ENCODE peak calls at places on chromosomes 3 and 15, in seven cellular contexts. F is cardiac muscle cell, G is neuronal stem cell, R is right lobe of liver, O is left lung, E is foreskin keratinocyte, L is suprapubic skin. Q is an unnamed sample.

GRCh38 chr15:22944651-22945050 is 35.5 kb downstream of the CYFIP1 start:
- DNase-seq in F (no peak), L (no peak), O (no peak), G (no peak), E (no peak), R (no peak), Q (no peak)

GRCh38 chr15:27059610-27060202 is 88.7 kb downstream of the GABRG3 start:
- DNase-seq in O (no peak), F (peak; percentile 40), G (peak; percentile 38), R (no peak), E (no peak), L (no peak), Q (no peak)

GRCh38 chr3:73086071-73086494 is 24.6 kb downstream of the EBLN2 start:
- DNase-seq in G (peak; percentile 35), E (no peak), R (peak; percentile 37), O (no peak), F (peak; percentile 59), L (no peak), Q (peak; percentile 33)

GRCh38 chr3:184336484-184337230 is 743 bp upstream of the FAM131A start:
- DNase-seq in R (no peak), O (peak; percentile 72), E (peak; percentile 18), F (peak; percentile 69), G (no peak), L (no peak), Q (no peak)

GRCh38 chr15:90603893-90604292 is 74.2 kb downstream of the CRTC3 start:
- DNase-seq in O (peak; percentile 81), R (no peak), E (no peak), G (no peak), F (peak; percentile 46), L (no peak), Q (no peak)

GRCh38 chr3:135887220-135887619 is 78.3 kb upstream of the PPP2R3A start:
- DNase-seq in R (no peak), F (no peak), O (no peak), G (no peak), E (peak; percentile 71), L (no peak), Q (no peak)

GRCh38 chr3:16132926-16133325 is 41.6 kb upstream of the GALNT15 start:
- DNase-seq in L (no peak), G (no peak), F (peak; percentile 87), R (no peak), E (no peak), O (no peak), Q (no peak)

GRCh38 chr3:150727653-150728502 is 24.2 kb upstream of the ERICH6 start:
- DNase-seq in G (no peak), F (no peak), R (peak; percentile 59), O (no peak), E (no peak), L (no peak), Q (no peak)

GRCh38 chr15:60633426-60633968 is 154.6 kb upstream of the ICE2 start:
- DNase-seq in G (no peak), F (no peak), O (no peak), L (no peak), R (no peak), E (no peak), Q (no peak)

GRCh38 chr15:72229076-72229946 is 1.7 kb downstream of the PKM start:
- DNase-seq in O (no peak), L (no peak), R (no peak), G (no peak), E (no peak), F (peak; percentile 58), Q (peak; percentile 43)

GRCh38 chr3:97993526-97993925 is 21.3 kb upstream of the RIOX2 start:
- DNase-seq in G (no peak), E (no peak), R (no peak), F (no peak), O (no peak), L (no peak), Q (no peak)

GRCh38 chr15:79179108-79179561 is 88.6 kb upstream of the RASGRF1 start:
- DNase-seq in L (peak; percentile 43), G (no peak), E (peak; percentile 16), R (no peak), O (no peak), F (peak; percentile 18), Q (no peak)

GRCh38 chr3:174758943-174759342 is 100.2 kb upstream of the NAALADL2 start:
- DNase-seq in G (no peak), F (no peak), E (no peak), L (no peak), O (no peak), R (no peak), Q (no peak)

GRCh38 chr3:114659109-114660081 is 365.6 kb downstream of the TIGIT start:
- DNase-seq in G (no peak), R (no peak), E (no peak), O (no peak), F (peak; percentile 27), L (no peak), Q (no peak)

GRCh38 chr15:72487070-72487797 is 13.1 kb downstream of the ARIH1 start:
- DNase-seq in R (no peak), G (no peak), E (no peak), O (no peak), F (peak; percentile 18), L (no peak), Q (no peak)

GRCh38 chr15:37106490-37107001 is 6.2 kb upstream of the MEIS2 start:
- DNase-seq in F (peak; percentile 79), L (no peak), G (peak; percentile 69), O (no peak), E (no peak), R (no peak), Q (no peak)
- H3K27me3 ChIP-seq in F (no peaks in the 10 kb centered on the region), L (peaks cover 47% of the 10 kb centered on the region), G (peaks cover 40% of the 10 kb centered on the region), O (peaks cover 61% of the 10 kb centered on the region), E (peaks cover 96% of the 10 kb centered on the region), R (peaks cover 17% of the 10 kb centered on the region), Q (peaks cover 59% of the 10 kb centered on the region)

GRCh38 chr3:17232442-17232841 is 347.7 kb downstream of the PLCL2 start:
- DNase-seq in E (no peak), O (no peak), R (no peak), F (no peak), G (no peak), L (no peak), Q (no peak)
- H3K27me3 ChIP-seq in E (no peaks in the 10 kb centered on the region), O (no peaks in the 10 kb centered on the region), R (no peaks in the 10 kb centered on the region), F (no peaks in the 10 kb centered on the region), G (no peaks in the 10 kb centered on the region), L (no peaks in the 10 kb centered on the region), Q (no peaks in the 10 kb centered on the region)

GRCh38 chr15:67836134-67836455 is 3.8 kb downstream of the RNU6-1 start:
- DNase-seq in O (no peak), F (no peak), R (no peak), G (no peak), E (no peak), L (peak; percentile 60), Q (no peak)

GRCh38 chr15:67834249-67834592 is 5.6 kb downstream of the RNU6-1 start:
- DNase-seq in L (no peak), G (no peak), E (no peak), R (no peak), O (no peak), F (no peak), Q (no peak)

GRCh38 chr15:67835349-67836133 is 4.3 kb downstream of the RNU6-1 start:
- DNase-seq in G (no peak), R (no peak), F (no peak), O (peak; percentile 88), L (peak; percentile 65), E (no peak), Q (no peak)

GRCh38 chr15:67833504-67834248 is 6.2 kb downstream of the RNU6-1 start:
- DNase-seq in L (peak; percentile 63), E (no peak), R (no peak), G (no peak), F (peak; percentile 47), O (peak; percentile 81), Q (peak; percentile 39)

DNA sequence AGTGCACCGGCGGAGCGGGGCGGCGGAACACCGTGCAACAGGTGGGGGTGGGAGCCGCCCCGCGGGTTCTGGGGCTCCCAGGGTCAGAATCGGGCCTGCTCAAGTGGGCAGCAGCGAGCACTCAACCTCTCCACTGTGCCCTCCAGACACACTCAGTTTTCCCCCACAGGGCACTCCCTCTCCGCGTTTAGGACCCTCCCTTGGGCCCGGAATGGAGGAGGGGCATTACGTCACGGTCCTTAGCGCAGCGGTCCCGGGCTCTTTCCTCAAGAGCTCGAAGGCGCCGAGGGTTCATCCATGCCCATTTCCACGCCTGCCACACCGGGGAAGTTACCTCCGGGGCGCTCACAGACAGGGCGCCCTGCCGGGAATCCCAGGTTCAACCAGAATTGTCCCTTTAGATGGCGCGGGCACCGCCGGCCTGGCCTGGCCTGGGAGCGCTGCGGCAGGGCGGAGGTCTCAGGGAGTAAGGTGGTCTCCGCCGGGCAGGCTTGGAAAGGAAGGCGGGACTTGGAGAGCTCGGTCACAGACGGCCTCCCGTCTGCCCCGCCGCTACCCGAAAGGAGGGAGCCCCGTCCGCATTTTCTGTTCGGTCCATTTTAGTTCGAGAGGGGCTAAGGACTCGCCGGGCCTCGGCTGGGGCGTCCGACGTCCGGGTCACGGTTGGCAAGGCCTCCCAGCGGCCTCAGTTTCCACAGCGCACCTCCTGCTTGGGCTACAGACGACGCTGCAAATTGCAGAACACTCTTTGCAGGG is 5.1 kb downstream of the RNU6-1 start:
- DNase-seq in L (peak; percentile 70), F (no peak), R (no peak), G (no peak), O (peak; percentile 83), E (no peak), Q (peak; percentile 28)
- H3K27me3 ChIP-seq in L (peaks cover 64% of the 10 kb centered on the region), F (peaks cover 93% of the 10 kb centered on the region), R (peaks cover 43% of the 10 kb centered on the region), G (peaks cover 88% of the 10 kb centered on the region), O (peaks cover 64% of the 10 kb centered on the region), E (peaks cover 87% of the 10 kb centered on the region), Q (peaks cover 48% of the 10 kb centered on the region)

GRCh38 chr3:172446198-172446597 is 2.1 kb downstream of the GHSR start:
- DNase-seq in O (no peak), R (no peak), G (no peak), F (no peak), L (no peak), E (no peak), Q (no peak)

GRCh38 chr3:172447611-172448579 is at the start of gene GHSR:
- DNase-seq in O (peak; percentile 75), L (no peak), R (no peak), G (no peak), E (no peak), F (no peak), Q (no peak)

GRCh38 chr3:172454180-172454579 is 5.9 kb upstream of the GHSR start:
- DNase-seq in G (no peak), O (no peak), E (no peak), R (no peak), F (no peak), L (no peak), Q (no peak)

GRCh38 chr3:172449468-172450149 is 1.4 kb upstream of the GHSR start:
- DNase-seq in L (no peak), G (peak; percentile 65), R (peak; percentile 34), E (no peak), F (peak; percentile 56), O (peak; percentile 71), Q (no peak)

DNA sequence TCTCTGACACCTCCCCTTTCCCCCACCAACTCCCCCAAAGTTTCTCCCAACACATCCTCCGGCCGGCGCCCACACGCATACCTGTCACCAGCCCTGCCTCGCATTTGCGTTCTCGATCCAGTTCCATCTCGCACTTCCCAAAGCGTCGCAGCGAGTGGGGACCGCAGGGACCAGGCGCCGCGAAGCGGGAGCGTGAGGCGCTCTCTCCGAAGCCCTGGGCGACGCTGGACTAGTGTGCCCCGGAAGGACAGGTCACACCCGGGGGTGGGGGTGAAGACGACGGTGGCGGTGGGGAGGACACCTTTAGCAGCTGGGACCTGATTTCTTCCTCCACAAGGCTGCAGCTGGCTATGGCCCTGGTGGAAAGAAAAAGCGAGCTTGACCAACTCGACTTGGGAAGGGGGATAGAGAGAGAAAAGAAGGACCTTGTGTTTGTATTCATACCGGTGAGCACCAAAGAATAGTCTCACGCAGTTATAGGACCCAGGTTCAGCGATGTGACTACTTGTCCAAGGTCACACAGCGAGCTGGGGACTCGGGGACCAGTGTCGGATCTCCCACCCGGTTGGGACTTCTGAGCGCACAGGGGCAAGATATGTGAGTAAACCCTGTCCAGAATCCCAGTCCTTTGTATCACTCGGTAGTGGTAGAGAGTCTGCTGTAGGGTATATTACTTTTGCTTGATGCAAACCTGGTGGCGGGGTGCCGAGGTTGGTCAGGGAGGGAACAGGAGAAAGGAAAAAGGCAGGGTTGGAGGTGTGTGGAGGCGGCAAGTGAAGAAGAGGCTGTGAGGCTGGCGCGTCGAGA is 608 bp upstream of the GHSR start:
- DNase-seq in O (peak; percentile 64), E (no peak), G (no peak), R (no peak), F (no peak), L (no peak), Q (no peak)
- H3K27me3 ChIP-seq in O (peaks cover 61% of the 10 kb centered on the region), E (peaks cover 85% of the 10 kb centered on the region), G (peaks cover 36% of the 10 kb centered on the region), R (peaks cover 11% of the 10 kb centered on the region), F (peaks cover 95% of the 10 kb centered on the region), L (peaks cover 62% of the 10 kb centered on the region), Q (peaks cover 3% of the 10 kb centered on the region)